ENCODE peak calls at places on chromosomes 13 and 19, in six cellular contexts. T is T-helper 1 cell; E is effector memory CD4-positive, alpha-beta T cell; J is NCI-H146; Y is stimulated activated CD4-positive, alpha-beta T cell treated with anti-CD3 and anti-CD28 coated beads, Interleukin-4, amount 100 ng/mL, for 48 hours; I is IMR-90. F is an unnamed sample.

GRCh38 chr13:38308736-38309135 is 40.9 kb upstream of the UFM1 start:
- DNase-seq in T (no peak), E (no peak), J (no peak), Y (no peak), I (peak), F (peak)

GRCh38 chr13:91946498-91947070 is 548.2 kb downstream of the GPC5 start:
- DNase-seq in T (no peak), E (no peak), J (peak), Y (no peak), I (peak), F (peak)

GRCh38 chr13:93066187-93066586 is 160.4 kb upstream of the GPC6 start:
- DNase-seq in T (no peak), E (no peak), J (no peak), Y (no peak), I (peak), F (peak)

GRCh38 chr19:35490364-35490763 is at the start of gene KRTDAP:
- DNase-seq in T (no peak), E (no peak), J (no peak), Y (no peak), I (no peak), F (no peak)

GRCh38 chr13:22014469-22014868 is 343.6 kb downstream of the FGF9 start:
- DNase-seq in T (no peak), E (no peak), J (no peak), Y (no peak), I (no peak), F (no peak)

GRCh38 chr13:100594731-100595130 is 6.1 kb upstream of the GGACT start:
- DNase-seq in T (no peak), E (no peak), J (no peak), Y (no peak), I (no peak), F (no peak)

GRCh38 chr19:35135389-35135909 is 590 bp upstream of the LGI4 start:
- DNase-seq in T (peak), E (peak), J (peak), Y (peak), I (peak), F (peak)

GRCh38 chr13:28611654-28612131 is 47.2 kb upstream of the POMP start:
- DNase-seq in T (no peak), E (peak), J (no peak), Y (no peak), I (peak), F (no peak)

GRCh38 chr19:31560021-31560770 is 211.0 kb upstream of the TSHZ3 start:
- DNase-seq in T (no peak), E (no peak), J (no peak), Y (no peak), I (peak), F (peak)

GRCh38 chr19:2034729-2035589 is 16.1 kb downstream of the MKNK2 start:
- DNase-seq in T (peak), E (peak), J (peak), Y (peak), I (peak), F (no peak)

GRCh38 chr13:24042710-24043440 is 117.6 kb upstream of the SPATA13 start:
- DNase-seq in T (no peak), E (no peak), J (no peak), Y (no peak), I (peak), F (no peak)

GRCh38 chr19:29606420-29606747 is 301 bp downstream of the POP4 start:
- DNase-seq in T (no peak), E (no peak), J (no peak), Y (no peak), I (no peak), F (no peak)

GRCh38 chr13:53007872-53008271 is 20.7 kb upstream of the OLFM4 start:
- DNase-seq in T (no peak), E (no peak), J (no peak), Y (no peak), I (no peak), F (no peak)

GRCh38 chr13:46683879-46684278 is 113.1 kb downstream of the ESD start:
- DNase-seq in T (no peak), E (no peak), J (no peak), Y (no peak), I (peak), F (no peak)

GRCh38 chr19:51887522-51888498 is at the start of gene ZNF577:
- DNase-seq in T (peak), E (peak), J (no peak), Y (peak), I (peak), F (peak)

GRCh38 chr19:29917911-29918310 is 24.1 kb upstream of the URI1 start:
- DNase-seq in T (no peak), E (no peak), J (no peak), Y (no peak), I (no peak), F (no peak)

GRCh38 chr13:103291693-103292572 is 225.7 kb upstream of the SLC10A2 start:
- DNase-seq in T (no peak), E (no peak), J (no peak), Y (no peak), I (no peak), F (no peak)

GRCh38 chr19:50768289-50768688 is 2.0 kb upstream of the GPR32 start:
- DNase-seq in T (no peak), E (no peak), J (no peak), Y (no peak), I (no peak), F (no peak)

GRCh38 chr19:46634045-46634655 is 1.9 kb downstream of the GNG8 start:
- DNase-seq in T (peak), E (peak), J (peak), Y (peak), I (peak), F (peak)

GRCh38 chr13:75986818-75987217 is 350.7 kb downstream of the LMO7 start:
- DNase-seq in T (no peak), E (no peak), J (no peak), Y (no peak), I (no peak), F (no peak)

GRCh38 chr19:35621708-35622107 is 7.1 kb upstream of the RBM42 start:
- DNase-seq in T (no peak), E (no peak), J (no peak), Y (no peak), I (no peak), F (no peak)

GRCh38 chr19:12380444-12380737 is 14.9 kb upstream of the ZNF442 start:
- DNase-seq in T (no peak), E (no peak), J (no peak), Y (no peak), I (no peak), F (no peak)

GRCh38 chr13:107992542-107992941 is 222.8 kb downstream of the LIG4 start:
- DNase-seq in T (no peak), E (no peak), J (no peak), Y (no peak), I (no peak), F (no peak)

GRCh38 chr13:94703721-94704314 is 8.5 kb downstream of the SOX21 start:
- DNase-seq in T (no peak), E (no peak), J (no peak), Y (no peak), I (no peak), F (no peak)

GRCh38 chr13:107373551-107373950 is 805.6 kb upstream of the ARGLU1 start:
- DNase-seq in T (no peak), E (no peak), J (no peak), Y (no peak), I (peak), F (peak)

GRCh38 chr13:91405240-91405639 is 6.8 kb downstream of the GPC5 start:
- DNase-seq in T (no peak), E (no peak), J (no peak), Y (no peak), I (no peak), F (no peak)